ENCODE peak calls at places on chromosome 6, in six cellular contexts. E is IMR-90, I is body of pancreas, Z is AG10803, Y is Peyer's patch, W is neural progenitor cell. K is an unnamed sample.

GRCh38 chr6:56101141-56101553 is 146.2 kb downstream of the COL21A1 start:
- DNase-seq in I (no peak), E (peak), W (no peak), Z (peak), Y (no peak), K (peak)

GRCh38 chr6:158660331-158660730 is 10.5 kb downstream of the SYTL3 start:
- DNase-seq in Z (peak), W (peak), E (no peak), I (peak), Y (peak), K (no peak)

GRCh38 chr6:12369355-12369754 is 79.2 kb downstream of the EDN1 start:
- DNase-seq in I (no peak), W (no peak), Y (no peak), Z (no peak), E (no peak), K (no peak)

GRCh38 chr6:22512716-22513452 is 56.5 kb upstream of the HDGFL1 start:
- DNase-seq in I (no peak), E (peak), Z (no peak), Y (no peak), W (no peak), K (peak)

GRCh38 chr6:168469198-168469943 is 28.4 kb downstream of the SMOC2 start:
- DNase-seq in E (no peak), Z (no peak), Y (no peak), W (peak), I (peak), K (no peak)

GRCh38 chr6:37501632-37502466 is 2.2 kb upstream of the CCDC167 start:
- DNase-seq in Y (peak), Z (no peak), E (no peak), W (no peak), I (no peak), K (no peak)

GRCh38 chr6:117783280-117783679 is 108.0 kb downstream of the NUS1 start:
- DNase-seq in W (peak), Y (no peak), E (no peak), I (no peak), Z (no peak), K (no peak)

GRCh38 chr6:40962241-40962640 is 76.8 kb downstream of the UNC5CL start:
- DNase-seq in W (no peak), I (no peak), Y (no peak), Z (peak), E (peak), K (peak)

GRCh38 chr6:43740961-43741764 is 28.8 kb upstream of the VEGFA start:
- DNase-seq in I (no peak), Y (no peak), E (no peak), W (no peak), Z (no peak), K (no peak)

GRCh38 chr6:34391023-34391485 is 1.4 kb downstream of the NUDT3 start:
- DNase-seq in Z (peak), W (no peak), Y (peak), I (peak), E (peak), K (peak)

GRCh38 chr6:44795326-44795725 is 407.8 kb downstream of the CDC5L start:
- DNase-seq in I (no peak), E (no peak), Y (no peak), Z (no peak), W (no peak), K (no peak)

GRCh38 chr6:170093658-170094596 is 197.0 kb downstream of the DLL1 start:
- DNase-seq in Z (no peak), E (no peak), W (no peak), I (no peak), Y (peak), K (no peak)

GRCh38 chr6:38973178-38974057 is 75.2 kb upstream of the GLP1R start:
- DNase-seq in Y (no peak), Z (peak), I (peak), W (peak), E (peak), K (peak)

GRCh38 chr6:148445620-148446019 is 103.0 kb downstream of the SASH1 start:
- DNase-seq in I (no peak), W (no peak), E (peak), Z (peak), Y (no peak), K (peak)

GRCh38 chr6:33790306-33790855 is 1.5 kb upstream of the LEMD2 start:
- DNase-seq in W (no peak), Y (no peak), Z (peak), I (no peak), E (no peak), K (no peak)

GRCh38 chr6:35757461-35758123 is 18.8 kb upstream of the CLPSL2 start:
- DNase-seq in Y (no peak), W (peak), Z (peak), E (peak), I (peak), K (peak)

GRCh38 chr6:9514146-9514545 is 900.7 kb downstream of the TFAP2A start:
- DNase-seq in E (no peak), Z (no peak), W (no peak), I (no peak), Y (no peak), K (peak)

GRCh38 chr6:14640631-14641030 is 523.1 kb downstream of the CD83 start:
- DNase-seq in E (no peak), Y (no peak), W (no peak), Z (no peak), I (no peak), K (no peak)

GRCh38 chr6:163790296-163790840 is 375.9 kb downstream of the QKI start:
- DNase-seq in W (no peak), E (peak), Z (peak), I (no peak), Y (no peak), K (peak)

GRCh38 chr6:48541669-48542068 is 430.7 kb upstream of the PTCHD4 start:
- DNase-seq in I (no peak), Z (no peak), W (no peak), E (no peak), Y (no peak), K (no peak)

GRCh38 chr6:145147559-145147958 is 587.8 kb downstream of the EPM2A start:
- DNase-seq in Y (no peak), E (peak), I (no peak), Z (peak), W (no peak), K (peak)

GRCh38 chr6:128097019-128097418 is 196.2 kb upstream of the THEMIS start:
- DNase-seq in I (no peak), E (no peak), Z (no peak), Y (no peak), W (no peak), K (no peak)

GRCh38 chr6:63121166-63121565 is 90.1 kb upstream of the FKBP1C start:
- DNase-seq in I (no peak), Y (no peak), Z (no peak), E (no peak), W (no peak), K (no peak)

GRCh38 chr6:89792881-89793280 is 26.7 kb downstream of the MDN1 start:
- DNase-seq in Z (peak), W (peak), E (peak), Y (no peak), I (no peak), K (peak)

GRCh38 chr6:7238900-7239589 is 74.0 kb downstream of the SSR1 start:
- DNase-seq in Y (peak), I (peak), W (peak), E (peak), Z (peak), K (peak)

GRCh38 chr6:71123051-71123450 is 165.6 kb upstream of the OGFRL1 start:
- DNase-seq in E (no peak), I (no peak), Y (no peak), Z (peak), W (no peak), K (peak)

GRCh38 chr6:14380421-14380820 is 262.8 kb downstream of the CD83 start:
- DNase-seq in E (no peak), W (peak), Y (no peak), I (no peak), Z (no peak), K (no peak)

GRCh38 chr6:17986656-17987575 is 519 bp downstream of the KIF13A start:
- DNase-seq in I (peak), W (peak), E (peak), Z (peak), Y (peak), K (peak)

GRCh38 chr6:36204068-36204753 is 7.7 kb downstream of the BRPF3 start:
- DNase-seq in Y (peak), W (no peak), Z (no peak), I (no peak), E (no peak), K (no peak)

DNA sequence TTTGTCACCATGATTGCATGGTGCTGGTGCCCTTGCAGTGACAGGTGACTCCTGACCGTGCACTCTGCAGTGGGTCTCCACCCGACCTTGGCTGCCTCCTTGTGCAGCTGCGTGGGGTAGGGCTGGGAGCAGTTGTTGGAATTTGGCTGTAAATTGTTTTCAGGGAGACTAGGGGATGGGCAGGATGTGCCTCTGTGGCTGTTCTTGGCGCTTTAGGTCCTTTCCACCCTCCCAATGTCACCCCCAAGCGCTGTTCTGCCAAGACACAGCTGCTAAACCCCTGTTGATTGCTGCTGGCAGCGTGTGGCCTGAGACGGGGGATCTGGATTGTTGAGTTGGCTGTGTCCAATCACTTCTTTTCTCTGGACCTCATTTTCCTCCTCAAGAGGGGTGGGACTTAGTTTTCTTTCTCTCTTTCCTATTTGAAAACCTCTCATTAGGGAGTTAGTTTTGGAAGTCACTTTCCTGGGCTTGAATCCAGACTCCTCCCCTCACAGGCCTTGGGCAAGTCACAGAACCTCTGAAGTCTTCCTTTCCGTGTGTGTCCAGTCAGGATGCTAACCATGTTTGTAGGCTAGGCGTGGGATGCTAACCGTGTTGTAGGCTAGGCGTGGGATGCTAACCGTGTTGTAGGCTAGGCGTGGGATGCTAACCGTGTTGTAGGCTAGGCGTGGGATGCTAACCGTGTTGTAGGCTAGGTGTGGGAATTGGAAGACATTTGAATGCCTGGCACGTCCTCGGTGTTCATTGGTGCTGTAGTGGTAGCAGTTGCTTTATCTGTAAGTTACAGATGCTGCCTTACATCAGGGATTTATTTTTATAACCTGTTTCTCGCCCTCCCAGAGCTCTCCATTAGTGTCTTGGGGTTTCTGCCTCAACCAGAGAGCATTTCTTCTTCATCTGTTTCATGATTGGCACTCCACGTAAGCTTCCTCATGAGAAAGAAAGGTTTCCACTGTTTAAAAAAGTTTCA is 8.6 kb downstream of the IGF2R start:
- DNase-seq in Y (no peak), W (peak), I (peak), Z (peak), E (peak), K (peak)
- TF ChIP-seq CTCF in Y (no peak), W (no peak), I (no peak), Z (no peak), E (no peak), K (no peak)

GRCh38 chr6:81812416-81812815 is 59.9 kb upstream of the TENT5A start:
- DNase-seq in W (no peak), Z (no peak), E (no peak), I (no peak), Y (no peak), K (no peak)
- H3K4me3 ChIP-seq in W (no peak), Z (no peak), E (no peak), I (no peak), Y (no peak), K (no peak)

DNA sequence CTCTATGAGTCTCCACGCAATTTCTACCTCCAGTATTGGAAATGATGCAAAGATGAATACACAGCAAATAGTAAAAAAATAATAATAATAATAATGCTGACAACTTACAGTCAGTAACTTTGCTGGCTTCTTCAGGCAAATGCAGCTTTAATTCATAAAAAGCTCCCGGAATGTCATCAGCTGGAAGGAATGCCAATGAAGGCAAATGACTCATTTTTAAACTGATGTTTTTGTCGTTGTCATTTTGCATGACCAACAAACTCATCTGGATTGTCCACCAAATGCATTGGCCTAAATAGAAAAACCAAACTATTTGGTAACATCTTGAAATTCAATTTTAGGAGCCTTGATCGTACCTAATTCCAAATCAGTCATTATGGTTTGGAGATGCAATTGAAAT is 217.1 kb downstream of the ALDH8A1 start:
- DNase-seq in E (peak), I (no peak), W (no peak), Y (no peak), Z (peak), K (no peak)
- TF ChIP-seq CTCF in E (no peak), I (no peak), W (no peak), Y (no peak), Z (no peak), K (no peak)

GRCh38 chr6:26328265-26328844 is 36.6 kb upstream of the BTN3A2 start:
- DNase-seq in E (no peak), I (no peak), Z (no peak), W (no peak), Y (no peak), K (peak)
- H3K4me3 ChIP-seq in E (peak), I (no peak), Z (no peak), W (peak), Y (no peak), K (peak)

K was measured in astrocyte of the spinal cord.